ENCODE peak calls at places on chromosomes 1 and 21, in seven cellular contexts. N is aorta, I is small intestine, K is lung, P is breast epithelium, S is adrenal gland, E is pancreas. V is an unnamed sample. For H3K4me1, the result is how much of the 10 kb centered on the place peaks cover.

GRCh38 chr1:93617670-93618488 is 63.8 kb downstream of the BCAR3 start:
- DNase-seq in E (peak), K (no peak), N (peak), I (peak), P (no peak), S (no peak), V (no peak)

GRCh38 chr1:16151200-16151708 is 4.6 kb downstream of the EPHA2 start:
- DNase-seq in N (no peak), S (no peak), K (no peak), I (no peak), P (peak), E (no peak), V (no peak)

GRCh38 chr1:3671371-3672180 is 19.3 kb downstream of the TP73 start:
- DNase-seq in N (peak), K (no peak), I (no peak), S (no peak), P (no peak), E (peak), V (peak)

GRCh38 chr1:41486053-41486891 is 1.8 kb upstream of the EDN2 start:
- DNase-seq in P (no peak), S (no peak), N (peak), E (peak), I (no peak), K (no peak), V (no peak)

GRCh38 chr1:94106716-94107115 is 14.2 kb downstream of the ABCA4 start:
- DNase-seq in S (no peak), E (no peak), N (no peak), K (no peak), P (no peak), I (no peak), V (no peak)

GRCh38 chr1:204659061-204659460 is 26.5 kb downstream of the LRRN2 start:
- DNase-seq in K (no peak), E (no peak), P (no peak), S (no peak), I (no peak), N (no peak), V (no peak)

GRCh38 chr1:171611306-171611705 is 10.7 kb upstream of the MYOCOS start:
- DNase-seq in S (no peak), I (no peak), N (no peak), E (no peak), K (no peak), P (no peak), V (no peak)

GRCh38 chr1:23651069-23651808 is 40.4 kb upstream of the RPL11 start:
- DNase-seq in N (peak), E (no peak), I (peak), P (peak), K (no peak), S (peak), V (peak)

GRCh38 chr1:158169105-158169504 is 11.6 kb upstream of the CD1D start:
- DNase-seq in N (no peak), S (no peak), I (no peak), P (no peak), K (no peak), E (no peak), V (no peak)

GRCh38 chr1:9877962-9878361 is 32.1 kb downstream of the CTNNBIP1 start:
- DNase-seq in E (peak), I (peak), S (no peak), P (peak), N (no peak), K (no peak), V (no peak)

GRCh38 chr1:45518910-45519309 is 2.8 kb downstream of the PRDX1 start:
- DNase-seq in P (no peak), E (no peak), I (no peak), S (no peak), N (no peak), K (no peak), V (no peak)

GRCh38 chr1:156246762-156247459 is 945 bp downstream of the PAQR6 start:
- DNase-seq in P (peak), K (no peak), N (peak), I (peak), E (no peak), S (no peak), V (no peak)

GRCh38 chr1:67766117-67766978 is 66.9 kb downstream of the GNG12 start:
- DNase-seq in N (peak), P (no peak), K (no peak), E (no peak), S (peak), I (peak), V (no peak)

GRCh38 chr1:34479731-34480130 is 275.1 kb upstream of the GJB5 start:
- DNase-seq in K (no peak), N (no peak), P (no peak), E (no peak), I (no peak), S (no peak), V (no peak)

GRCh38 chr1:81472387-81472786 is 328.3 kb upstream of the ADGRL2 start:
- DNase-seq in P (no peak), S (no peak), N (no peak), E (no peak), K (no peak), I (no peak), V (no peak)

GRCh38 chr1:34874581-34874980 is 15.0 kb upstream of the SMIM12 start:
- DNase-seq in S (no peak), I (no peak), P (no peak), E (no peak), N (no peak), K (no peak), V (no peak)

GRCh38 chr1:11109361-11109760 is 9.7 kb upstream of the EXOSC10 start:
- DNase-seq in P (no peak), E (no peak), N (no peak), I (no peak), K (no peak), S (no peak), V (no peak)

GRCh38 chr1:230581446-230582079 is 60.7 kb upstream of the COG2 start:
- DNase-seq in K (no peak), S (no peak), I (peak), E (peak), P (no peak), N (no peak), V (no peak)

GRCh38 chr1:237976345-237976744 is 85.6 kb upstream of the ZP4 start:
- DNase-seq in I (no peak), E (no peak), P (no peak), N (no peak), K (no peak), S (no peak), V (no peak)

GRCh38 chr1:19468397-19468956 is 16.9 kb downstream of the CAPZB start:
- DNase-seq in E (no peak), I (peak), K (no peak), P (no peak), S (peak), N (no peak), V (no peak)

GRCh38 chr1:219040291-219040690 is 133.4 kb upstream of the LYPLAL1 start:
- DNase-seq in S (no peak), N (no peak), K (no peak), P (no peak), E (no peak), I (no peak), V (no peak)

GRCh38 chr1:151061012-151061401 is 810 bp downstream of the MLLT11 start:
- DNase-seq in N (no peak), K (no peak), I (no peak), E (no peak), P (no peak), S (no peak), V (no peak)

GRCh38 chr1:83508485-83509151 is 490.3 kb downstream of the TTLL7 start:
- DNase-seq in P (no peak), E (no peak), S (no peak), N (peak), I (no peak), K (no peak), V (no peak)

GRCh38 chr1:50099654-50100053 is 9.1 kb upstream of the ELAVL4 start:
- DNase-seq in N (no peak), K (no peak), E (no peak), I (no peak), S (no peak), P (no peak), V (no peak)

GRCh38 chr1:207244409-207244801 is 77.1 kb upstream of the CD55 start:
- DNase-seq in N (no peak), E (no peak), S (no peak), K (no peak), P (no peak), I (no peak), V (no peak)

GRCh38 chr1:207241164-207241934 is 80.1 kb upstream of the CD55 start:
- DNase-seq in E (no peak), K (peak), P (no peak), S (peak), N (no peak), I (peak), V (no peak)

GRCh38 chr1:207243756-207244408 is 77.6 kb upstream of the CD55 start:
- DNase-seq in N (no peak), I (no peak), S (no peak), P (no peak), K (no peak), E (no peak), V (no peak)

GRCh38 chr1:207245124-207245523 is 76.4 kb upstream of the CD55 start:
- DNase-seq in N (no peak), K (no peak), S (no peak), I (no peak), E (no peak), P (no peak), V (no peak)

GRCh38 chr1:207242911-207243310 is 78.6 kb upstream of the CD55 start:
- DNase-seq in S (no peak), K (no peak), I (peak), P (no peak), E (no peak), N (no peak), V (no peak)
- H3K4me1 ChIP-seq in S (under half), K (under half), I (under half), P (under half), E (under half), N (under half), V (under half)

GRCh38 chr1:173407846-173408245 is 69.3 kb upstream of the PRDX6 start:
- DNase-seq in E (no peak), P (no peak), K (no peak), S (no peak), I (no peak), N (no peak), V (no peak)

GRCh38 chr1:173408886-173409285 is 68.2 kb upstream of the PRDX6 start:
- DNase-seq in E (no peak), S (no peak), P (no peak), I (no peak), N (no peak), K (no peak), V (no peak)

GRCh38 chr1:173405758-173406344 is 71.3 kb upstream of the PRDX6 start:
- DNase-seq in K (no peak), S (no peak), I (no peak), N (no peak), P (no peak), E (no peak), V (no peak)

GRCh38 chr1:173405281-173405680 is 71.9 kb upstream of the PRDX6 start:
- DNase-seq in P (no peak), S (no peak), N (no peak), K (no peak), E (no peak), I (no peak), V (no peak)

GRCh38 chr1:173406783-173407230 is 70.3 kb upstream of the PRDX6 start:
- DNase-seq in P (no peak), N (no peak), S (no peak), I (peak), E (no peak), K (no peak), V (no peak)
- H3K4me1 ChIP-seq in P (under half), N (under half), S (under half), I (under half), E (under half), K (under half), V (under half)

GRCh38 chr1:112524251-112524650 is 15.5 kb downstream of the WNT2B start:
- DNase-seq in K (no peak), S (no peak), I (no peak), E (no peak), N (no peak), P (no peak), V (peak)
- H3K4me1 ChIP-seq in K (under half), S (under half), I (under half), E (under half), N (under half), P (under half), V (under half)

DNA sequence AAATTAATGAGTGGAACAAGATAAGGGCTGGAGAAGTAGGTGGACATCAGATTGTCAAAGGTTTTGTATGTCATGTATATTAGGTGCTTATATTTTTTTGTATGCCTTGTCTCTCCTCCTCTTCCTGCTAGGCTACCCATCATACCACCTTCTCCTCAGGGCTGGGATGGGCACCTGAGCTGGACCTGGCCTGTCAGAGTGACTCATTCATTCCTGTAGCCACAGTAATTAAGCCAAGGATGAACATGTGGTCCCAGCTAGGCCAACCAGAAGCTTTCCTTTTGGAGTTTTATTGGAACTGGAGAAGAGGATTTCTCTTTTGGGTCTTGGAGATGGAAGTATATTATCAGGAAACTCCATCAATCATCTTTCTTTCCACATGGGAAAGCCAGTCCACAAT is 21.2 kb downstream of the PTGS2 start:
- DNase-seq in I (no peak), K (no peak), N (no peak), E (no peak), P (no peak), S (no peak), V (no peak)
- H3K4me1 ChIP-seq in I (under half), K (under half), N (under half), E (under half), P (under half), S (under half), V (under half)

GRCh38 chr1:1322418-1322817 is 2.0 kb downstream of the INTS11 start:
- DNase-seq in E (no peak), P (no peak), K (no peak), N (no peak), S (no peak), I (no peak), V (no peak)
- H3K4me1 ChIP-seq in E (under half), P (under half), K (under half), N (under half), S (under half), I (under half), V (half or more)

GRCh38 chr21:41764558-41765392 is 2.1 kb downstream of the RIPK4 start:
- DNase-seq in I (peak), P (no peak), S (no peak), N (peak), K (no peak), E (no peak), V (no peak)
- H3K4me1 ChIP-seq in I (under half), P (under half), S (under half), N (under half), K (under half), E (under half), V (under half)

GRCh38 chr1:206728588-206728987 is 42.0 kb upstream of the IL19 start:
- DNase-seq in K (no peak), S (no peak), E (no peak), I (no peak), N (no peak), P (no peak), V (no peak)

GRCh38 chr1:206722751-206723499 is 38.2 kb downstream of the MAPKAPK2 start:
- DNase-seq in I (no peak), E (no peak), P (no peak), S (no peak), K (no peak), N (no peak), V (no peak)

GRCh38 chr1:206723500-206724472 is 39.1 kb downstream of the MAPKAPK2 start:
- DNase-seq in K (peak), I (no peak), E (no peak), P (peak), S (peak), N (peak), V (peak)

GRCh38 chr1:206727981-206728380 is 42.6 kb upstream of the IL19 start:
- DNase-seq in K (no peak), S (no peak), N (no peak), P (no peak), I (no peak), E (no peak), V (no peak)

DNA sequence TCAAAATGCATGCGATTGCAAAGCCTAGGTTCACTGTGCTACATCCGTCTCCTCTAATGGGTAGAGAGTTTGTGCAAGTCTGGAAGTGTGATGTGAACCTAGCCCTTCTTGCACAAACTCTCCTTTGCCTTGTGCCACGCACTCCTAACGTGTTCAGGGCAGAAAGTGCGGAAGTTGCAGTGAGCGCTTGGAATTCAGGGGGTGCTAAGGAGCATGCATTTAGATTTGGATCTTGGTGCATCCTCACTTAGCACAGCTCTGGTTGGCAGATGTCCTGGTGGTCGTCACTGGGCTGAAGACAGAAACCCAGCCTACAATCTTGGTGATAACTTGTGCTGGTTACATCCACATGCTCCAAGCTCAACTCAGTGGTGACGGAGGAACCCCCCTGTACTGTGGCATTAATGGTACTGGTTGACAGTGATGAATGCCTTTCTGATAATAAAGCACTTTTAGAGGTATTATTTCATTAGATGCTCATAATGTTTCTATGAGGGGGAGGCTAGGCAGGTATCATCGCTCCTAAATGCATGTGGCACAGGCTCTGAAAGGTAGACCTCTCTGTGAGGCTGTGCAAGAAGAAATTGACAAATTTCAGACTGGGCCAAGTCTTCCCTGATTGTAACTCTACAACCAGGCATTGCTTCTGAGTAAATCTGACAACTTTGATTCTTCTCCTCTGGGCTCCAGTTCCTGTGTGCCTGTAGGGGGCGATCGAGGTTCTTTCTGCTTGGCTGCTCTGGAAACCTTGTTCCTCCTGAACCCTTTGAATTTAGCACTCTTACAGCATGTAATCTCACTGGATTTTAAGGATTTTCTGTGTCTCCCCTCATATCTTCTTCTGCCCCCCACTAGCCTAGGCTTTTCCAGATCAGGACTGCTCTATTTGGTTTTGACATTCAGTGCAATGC is 40.6 kb downstream of the MAPKAPK2 start:
- DNase-seq in K (peak), I (peak), N (no peak), S (peak), P (no peak), E (no peak), V (no peak)
- H3K4me1 ChIP-seq in K (under half), I (under half), N (under half), S (under half), P (under half), E (under half), V (half or more)

GRCh38 chr1:109392037-109392787 is 5.5 kb downstream of the SORT1 start:
- DNase-seq in N (peak), K (no peak), E (no peak), P (no peak), S (peak), I (no peak), V (peak)
- H3K4me1 ChIP-seq in N (under half), K (under half), E (under half), P (under half), S (under half), I (under half), V (half or more)